ENCODE peak calls at places on chromosomes 16 and 17, in ten cellular contexts. I, H, A, C, V, G, O, W, E and J are unnamed samples.

GRCh38 chr16:2531371-2531695 is at the start of gene CEMP1:
- DNase-seq in I (no peak), H (no peak), A (no peak), C (no peak), V (no peak), G (no peak), O (no peak), W (no peak), E (no peak), J (no peak)

GRCh38 chr17:13154403-13154802 is 136.6 kb upstream of the ELAC2 start:
- DNase-seq in I (no peak), H (no peak), A (no peak), C (no peak), V (no peak), G (no peak), O (no peak), W (no peak), E (peak; percentile 28), J (no peak)

GRCh38 chr17:73560661-73561060 is 83.6 kb downstream of the SDK2 start:
- DNase-seq in I (no peak), H (no peak), A (peak; percentile 83), C (no peak), V (no peak), G (no peak), O (no peak), W (no peak), E (no peak), J (no peak)

GRCh38 chr16:31143036-31143888 is 6.6 kb downstream of the PRSS36 start:
- DNase-seq in I (peak; percentile 73), H (no peak), A (no peak), C (no peak), V (no peak), G (no peak), O (no peak), W (no peak), E (no peak), J (no peak)

GRCh38 chr16:77905356-77905920 is 116.9 kb upstream of the CLEC3A start:
- DNase-seq in I (no peak), H (no peak), A (no peak), C (no peak), V (no peak), G (no peak), O (no peak), W (no peak), E (peak; percentile 6), J (no peak)

GRCh38 chr16:74691093-74691855 is 9.4 kb downstream of the MLKL start:
- DNase-seq in I (no peak), H (no peak), A (no peak), C (no peak), V (no peak), G (no peak), O (no peak), W (no peak), E (no peak), J (no peak)

GRCh38 chr17:3019761-3020160 is 43.6 kb downstream of the OR1D5 start:
- DNase-seq in I (no peak), H (no peak), A (no peak), C (no peak), V (no peak), G (no peak), O (no peak), W (no peak), E (no peak), J (no peak)

GRCh38 chr16:85091522-85091910 is 20.8 kb downstream of the CIBAR2 start:
- DNase-seq in I (peak; percentile 0), H (no peak), A (no peak), C (no peak), V (no peak), G (no peak), O (no peak), W (no peak), E (no peak), J (no peak)

GRCh38 chr16:49986351-49987124 is 38.5 kb upstream of the CNEP1R1 start:
- DNase-seq in I (no peak), H (no peak), A (no peak), C (peak; percentile 9), V (no peak), G (no peak), O (no peak), W (no peak), E (peak; percentile 49), J (peak; percentile 37)

GRCh38 chr17:17077861-17078732 is 35.8 kb downstream of the MPRIP start:
- DNase-seq in I (no peak), H (no peak), A (no peak), C (no peak), V (no peak), G (no peak), O (no peak), W (no peak), E (no peak), J (no peak)

GRCh38 chr16:75647492-75648264 is at the start of the genes KARS1 and TERF2IP:
- DNase-seq in I (peak; percentile 97), H (peak; percentile 93), A (peak; percentile 94), C (peak; percentile 73), V (peak; percentile 97), G (peak; percentile 98), O (peak; percentile 93), W (peak; percentile 96), E (peak; percentile 91), J (peak; percentile 67)

GRCh38 chr17:36773039-36773438 is 164.2 kb upstream of the LHX1 start:
- DNase-seq in I (no peak), H (no peak), A (no peak), C (no peak), V (no peak), G (no peak), O (no peak), W (no peak), E (no peak), J (no peak)

GRCh38 chr17:37212184-37212583 is 163.6 kb upstream of the C17orf78 start:
- DNase-seq in I (no peak), H (no peak), A (no peak), C (no peak), V (no peak), G (no peak), O (no peak), W (no peak), E (no peak), J (no peak)

GRCh38 chr16:47323241-47323640 is 137.6 kb downstream of the ITFG1 start:
- DNase-seq in I (no peak), H (no peak), A (no peak), C (no peak), V (no peak), G (no peak), O (no peak), W (no peak), E (no peak), J (no peak)

GRCh38 chr16:65837431-65837986 is 529.0 kb upstream of the CDH5 start:
- DNase-seq in I (no peak), H (no peak), A (no peak), C (no peak), V (no peak), G (no peak), O (no peak), W (no peak), E (no peak), J (no peak)

GRCh38 chr16:71666928-71667707 is 41.1 kb downstream of the MARVELD3 start:
- DNase-seq in I (no peak), H (no peak), A (no peak), C (no peak), V (no peak), G (no peak), O (no peak), W (no peak), E (no peak), J (no peak)

GRCh38 chr16:12319464-12320030 is 343.0 kb downstream of the SNX29 start:
- DNase-seq in I (no peak), H (no peak), A (no peak), C (no peak), V (no peak), G (no peak), O (no peak), W (no peak), E (no peak), J (no peak)

GRCh38 chr17:395179-395578 is 42.6 kb upstream of the RPH3AL start:
- DNase-seq in I (no peak), H (no peak), A (no peak), C (no peak), V (no peak), G (no peak), O (no peak), W (no peak), E (no peak), J (no peak)

GRCh38 chr17:49996495-49997255 is 1.7 kb upstream of the DLX3 start:
- DNase-seq in I (peak; percentile 85), H (peak; percentile 67), A (peak; percentile 73), C (no peak), V (peak; percentile 52), G (peak; percentile 68), O (peak; percentile 83), W (peak; percentile 61), E (no peak), J (no peak)

GRCh38 chr17:77045441-77046041 is 95.2 kb upstream of the SEC14L1 start:
- DNase-seq in I (no peak), H (no peak), A (no peak), C (no peak), V (no peak), G (no peak), O (no peak), W (no peak), E (peak; percentile 51), J (peak; percentile 17)

GRCh38 chr17:76726231-76726765 is at the start of gene JMJD6:
- DNase-seq in I (peak; percentile 99), H (peak; percentile 92), A (peak; percentile 99), C (peak; percentile 89), V (peak; percentile 96), G (no peak), O (peak; percentile 94), W (peak; percentile 97), E (peak; percentile 95), J (peak; percentile 78)

GRCh38 chr17:66541461-66542182 is 239.2 kb downstream of the PRKCA start:
- DNase-seq in I (peak; percentile 53), H (no peak), A (no peak), C (no peak), V (peak; percentile 72), G (no peak), O (no peak), W (no peak), E (peak; percentile 62), J (no peak)

GRCh38 chr16:80703391-80704071 is 100.9 kb downstream of the CDYL2 start:
- DNase-seq in I (no peak), H (no peak), A (no peak), C (no peak), V (no peak), G (no peak), O (no peak), W (no peak), E (no peak), J (no peak)

GRCh38 chr16:84479716-84480450 is 24.6 kb downstream of the MEAK7 start:
- DNase-seq in I (peak; percentile 36), H (no peak), A (no peak), C (no peak), V (no peak), G (no peak), O (no peak), W (no peak), E (no peak), J (no peak)

GRCh38 chr16:85699628-85700027 is 10.9 kb upstream of the GINS2 start:
- DNase-seq in I (no peak), H (no peak), A (no peak), C (peak; percentile 31), V (no peak), G (no peak), O (no peak), W (no peak), E (peak; percentile 57), J (peak; percentile 23)

GRCh38 chr16:89358030-89359005 is 132.0 kb downstream of the ANKRD11 start:
- DNase-seq in I (no peak), H (peak; percentile 61), A (no peak), C (no peak), V (no peak), G (peak; percentile 62), O (peak; percentile 35), W (peak; percentile 80), E (no peak), J (no peak)

GRCh38 chr16:3578121-3578520 is 918 bp upstream of the NLRC3 start:
- DNase-seq in I (no peak), H (peak; percentile 58), A (no peak), C (no peak), V (no peak), G (peak; percentile 40), O (peak; percentile 45), W (peak; percentile 70), E (no peak), J (no peak)

GRCh38 chr16:63808730-63809129 is 1313.1 kb downstream of the CDH11 start:
- DNase-seq in I (no peak), H (no peak), A (no peak), C (no peak), V (no peak), G (no peak), O (no peak), W (no peak), E (no peak), J (no peak)